ENCODE peak calls at places on chromosome 16, in seven cellular contexts. Q is fibroblast of mammary gland, Z is esophagus muscularis mucosa, A is NB4, E is AG04449, H is fibroblast of the aortic adventitia, F is OCI-LY7. S is an unnamed sample.

GRCh38 chr16:9658157-9658556 is 524.1 kb downstream of the GRIN2A start:
- DNase-seq in Q (no peak), Z (no peak), A (no peak), E (no peak), H (no peak), F (no peak), S (no peak)

GRCh38 chr16:82583415-82583814 is 43.4 kb upstream of the CDH13 start:
- DNase-seq in Q (peak; percentile 23), Z (no peak), A (no peak), E (no peak), H (no peak), F (no peak), S (peak; percentile 14)

GRCh38 chr16:2003827-2004641 is 5.6 kb downstream of the ZNF598 start:
- DNase-seq in Q (peak; percentile 86), Z (peak; percentile 94), A (peak; percentile 85), E (no peak), H (peak; percentile 71), F (peak; percentile 93), S (peak; percentile 82)

GRCh38 chr16:89906141-89907025 is 12.3 kb upstream of the MC1R start:
- DNase-seq in Q (no peak), Z (no peak), A (no peak), E (no peak), H (no peak), F (no peak), S (no peak)

GRCh38 chr16:3147046-3147756 is 12.4 kb downstream of the ZNF213 start:
- DNase-seq in Q (no peak), Z (no peak), A (no peak), E (no peak), H (no peak), F (no peak), S (no peak)

GRCh38 chr16:88752386-88753002 is 32.5 kb downstream of the PIEZO1 start:
- DNase-seq in Q (no peak), Z (no peak), A (no peak), E (no peak), H (no peak), F (no peak), S (no peak)

GRCh38 chr16:12060751-12061150 is 84.2 kb downstream of the SNX29 start:
- DNase-seq in Q (no peak), Z (no peak), A (no peak), E (no peak), H (no peak), F (no peak), S (no peak)

GRCh38 chr16:88585269-88585668 is 15.1 kb downstream of the ZC3H18 start:
- DNase-seq in Q (no peak), Z (no peak), A (no peak), E (no peak), H (no peak), F (no peak), S (no peak)

GRCh38 chr16:82331974-82332750 is 162.1 kb upstream of the MPHOSPH6 start:
- DNase-seq in Q (no peak), Z (no peak), A (no peak), E (no peak), H (no peak), F (no peak), S (no peak)

GRCh38 chr16:22928882-22929281 is 114.9 kb downstream of the HS3ST2 start:
- DNase-seq in Q (no peak), Z (no peak), A (no peak), E (no peak), H (no peak), F (no peak), S (no peak)

GRCh38 chr16:55418586-55418985 is 60.4 kb upstream of the MMP2 start:
- DNase-seq in Q (no peak), Z (no peak), A (peak; percentile 44), E (no peak), H (peak; percentile 6), F (no peak), S (no peak)

DNA sequence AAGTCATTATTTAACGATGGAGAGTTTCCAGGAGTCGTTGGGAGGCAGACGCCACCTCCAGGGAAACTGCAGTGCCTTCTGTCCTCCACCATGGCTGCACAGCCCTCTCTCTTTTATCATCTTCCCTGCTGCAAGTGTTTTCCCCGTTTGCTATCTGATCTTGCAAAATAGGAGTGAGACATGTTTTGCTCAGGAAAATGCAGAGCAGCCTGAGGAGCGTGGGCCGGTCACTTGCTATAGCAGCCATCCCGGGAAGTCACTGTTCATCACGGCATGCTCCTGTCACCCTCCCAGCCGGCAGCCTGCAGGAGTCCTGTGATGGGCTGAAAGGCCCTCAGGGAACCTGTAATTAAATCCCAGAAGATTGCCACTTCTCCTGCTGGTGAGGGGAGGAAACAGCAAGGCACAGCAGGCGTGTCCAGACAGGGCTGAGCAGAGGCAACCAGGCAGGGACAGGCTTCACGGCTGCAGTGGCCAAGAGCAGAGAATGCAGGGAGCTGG is 143.1 kb downstream of the GSG1L start:
- DNase-seq in Q (no peak), Z (no peak), A (no peak), E (no peak), H (no peak), F (no peak), S (peak; percentile 7)
- TF ChIP-seq CTCF in Q (peak; percentile 3), Z (no peak), A (peak; percentile 10), E (no peak), H (peak; percentile 15), F (no peak), S (peak; percentile 43)

GRCh38 chr16:521381-522210 is 5.9 kb upstream of the CAPN15 start:
- DNase-seq in Q (no peak), Z (no peak), A (no peak), E (no peak), H (no peak), F (no peak), S (no peak)
- TF ChIP-seq CTCF in Q (no peak), Z (no peak), A (no peak), E (no peak), H (no peak), F (no peak), S (peak; percentile 33)

DNA sequence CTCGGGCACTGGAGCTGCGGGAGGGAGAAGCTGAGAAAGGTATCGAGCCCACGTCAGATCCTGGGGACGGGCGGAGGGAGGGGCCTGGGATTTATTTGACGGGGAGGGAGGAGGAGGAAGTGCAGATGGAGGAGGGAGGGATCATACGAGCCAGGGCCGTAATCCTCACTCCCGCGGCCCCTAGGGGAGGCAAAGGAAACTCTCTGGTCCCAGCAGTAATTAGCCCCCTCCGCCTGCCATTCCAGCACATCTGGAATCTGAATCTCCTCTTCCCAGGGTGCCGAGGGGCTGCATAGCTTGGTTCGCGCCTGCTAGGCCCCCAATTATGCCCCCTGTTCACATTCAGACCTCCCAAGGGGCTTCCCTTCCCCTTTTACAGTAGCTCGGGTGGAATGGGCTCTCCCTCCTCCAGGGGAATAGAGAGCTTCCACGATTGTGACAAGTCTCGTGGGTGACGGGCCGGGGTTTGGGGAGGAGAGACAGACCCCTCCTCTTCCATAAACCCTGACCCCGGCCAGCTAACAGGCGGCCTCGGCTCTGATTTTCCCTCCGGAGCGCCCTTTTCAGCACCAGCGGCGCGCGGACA is at the start of gene SEZ6L2:
- DNase-seq in Q (peak; percentile 83), Z (no peak), A (peak; percentile 66), E (peak; percentile 12), H (peak; percentile 84), F (no peak), S (peak; percentile 28)
- TF ChIP-seq CTCF in Q (peak; percentile 33), Z (no peak), A (no peak), E (peak; percentile 30), H (peak; percentile 51), F (no peak), S (peak; percentile 41)

DNA sequence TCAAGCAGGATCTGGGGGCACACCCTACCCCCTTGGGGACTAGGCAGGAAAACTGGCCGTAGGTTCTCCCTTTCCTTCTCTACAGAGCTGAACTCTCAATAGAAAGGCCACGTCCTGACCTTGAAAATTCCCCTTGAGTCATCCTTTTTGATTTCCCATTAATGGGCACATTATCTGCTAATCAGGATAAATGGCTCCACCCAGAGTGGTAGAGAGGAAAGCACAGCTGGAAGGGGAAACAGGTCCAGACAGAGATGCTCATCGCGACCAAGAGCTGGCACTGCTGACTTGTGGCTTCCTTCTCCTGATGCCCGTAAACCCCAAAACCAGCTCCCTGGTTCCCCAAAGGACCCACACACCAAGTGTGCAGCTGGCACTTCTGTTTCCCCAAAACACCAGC is 206.5 kb upstream of the CDH5 start:
- DNase-seq in Q (peak; percentile 48), Z (no peak), A (no peak), E (no peak), H (peak; percentile 50), F (no peak), S (no peak)
- TF ChIP-seq CTCF in Q (peak; percentile 34), Z (no peak), A (no peak), E (no peak), H (peak; percentile 9), F (no peak), S (no peak)

DNA sequence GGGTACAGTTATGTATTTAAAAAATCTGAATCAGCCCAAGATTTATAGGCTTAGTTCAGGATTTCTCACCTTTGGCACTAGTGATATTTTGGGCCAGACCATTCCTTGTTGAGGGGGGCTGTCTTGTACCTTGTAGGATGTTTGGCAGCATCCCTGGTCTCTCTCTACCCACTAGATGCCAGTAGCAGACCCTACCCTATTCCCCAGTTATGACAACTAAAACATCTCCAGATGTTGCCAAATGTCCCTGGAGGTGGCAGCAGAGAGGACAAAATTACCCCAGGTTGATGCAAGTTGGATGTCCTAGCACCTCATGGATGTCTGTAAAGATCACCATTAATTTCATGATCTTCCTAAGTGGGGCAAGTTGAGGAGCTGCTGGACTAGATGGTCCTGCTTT is 45.8 kb downstream of the SYT17 start:
- DNase-seq in Q (no peak), Z (no peak), A (peak; percentile 22), E (no peak), H (no peak), F (peak; percentile 52), S (no peak)
- TF ChIP-seq CTCF in Q (no peak), Z (no peak), A (peak; percentile 21), E (no peak), H (no peak), F (peak; percentile 69), S (peak; percentile 27)

GRCh38 chr16:10983175-10983558 is 38.8 kb downstream of the CLEC16A start:
- DNase-seq in Q (no peak), Z (no peak), A (no peak), E (no peak), H (no peak), F (peak; percentile 36), S (no peak)
- TF ChIP-seq CTCF in Q (no peak), Z (no peak), A (peak; percentile 6), E (no peak), H (no peak), F (peak; percentile 73), S (no peak)